ENCODE peak calls at places on chromosome 3, in eight cellular contexts. T is AG09309, L is fibroblast of villous mesenchyme, V is heart left ventricle, S is IMR-90, Y is PC-9, C is BE2C, W is LNCaP clone FGC. F is an unnamed sample.

GRCh38 chr3:190012314-190012782 is 108.3 kb downstream of the P3H2 start:
- DNase-seq in T (no peak), L (peak), V (no peak), S (peak), Y (peak), C (no peak), W (no peak), F (no peak)

GRCh38 chr3:12948891-12949711 is 107.7 kb upstream of the RPL32 start:
- DNase-seq in T (no peak), L (peak), V (no peak), S (peak), Y (peak), C (peak), W (no peak), F (no peak)

GRCh38 chr3:188446014-188446413 is 292.1 kb downstream of the LPP start:
- DNase-seq in T (no peak), L (no peak), V (no peak), S (no peak), Y (no peak), C (no peak), W (no peak), F (no peak)

GRCh38 chr3:46640927-46641326 is 28.6 kb downstream of the FAM240A start:
- DNase-seq in T (no peak), L (no peak), V (no peak), S (no peak), Y (no peak), C (no peak), W (no peak), F (no peak)

GRCh38 chr3:119595639-119596329 is 1.9 kb upstream of the PLA1A start:
- DNase-seq in T (no peak), L (no peak), V (no peak), S (no peak), Y (no peak), C (no peak), W (no peak), F (no peak)

GRCh38 chr3:171753665-171754408 is 56.4 kb downstream of the PLD1 start:
- DNase-seq in T (peak), L (peak), V (no peak), S (peak), Y (no peak), C (no peak), W (no peak), F (peak)

GRCh38 chr3:164332856-164333802 is 745.2 kb downstream of the SI start:
- DNase-seq in T (no peak), L (peak), V (no peak), S (no peak), Y (no peak), C (no peak), W (peak), F (no peak)

GRCh38 chr3:130733236-130733884 is 13.3 kb downstream of the PIK3R4 start:
- DNase-seq in T (no peak), L (peak), V (no peak), S (no peak), Y (no peak), C (no peak), W (no peak), F (no peak)

GRCh38 chr3:4314688-4315087 is 11.5 kb downstream of the SETMAR start:
- DNase-seq in T (no peak), L (no peak), V (no peak), S (peak), Y (no peak), C (no peak), W (no peak), F (no peak)
- TF ChIP-seq CTCF in T (peak), L (peak), V (no peak), S (peak), Y (peak), C (peak), W (peak), F (no peak)

GRCh38 chr3:195773956-195774537 is 37.7 kb downstream of the MUC4 start:
- DNase-seq in T (no peak), L (no peak), V (no peak), S (no peak), Y (no peak), C (no peak), W (no peak), F (no peak)

GRCh38 chr3:195770081-195770840 is 41.5 kb downstream of the MUC4 start:
- DNase-seq in T (no peak), L (no peak), V (no peak), S (no peak), Y (no peak), C (no peak), W (no peak), F (no peak)

GRCh38 chr3:195771651-195772300 is 40.0 kb downstream of the MUC4 start:
- DNase-seq in T (no peak), L (no peak), V (no peak), S (no peak), Y (no peak), C (no peak), W (no peak), F (no peak)

GRCh38 chr3:195777975-195778374 is 33.8 kb downstream of the MUC4 start:
- DNase-seq in T (no peak), L (no peak), V (no peak), S (no peak), Y (no peak), C (no peak), W (no peak), F (no peak)

GRCh38 chr3:195774917-195775316 is 36.8 kb downstream of the MUC4 start:
- DNase-seq in T (no peak), L (peak), V (no peak), S (no peak), Y (peak), C (peak), W (peak), F (no peak)
- TF ChIP-seq CTCF in T (peak), L (peak), V (peak), S (peak), Y (peak), C (peak), W (peak), F (peak)

GRCh38 chr3:24259901-24260512 is 234.6 kb downstream of the THRB start:
- DNase-seq in T (no peak), L (peak), V (no peak), S (peak), Y (no peak), C (no peak), W (no peak), F (no peak)

GRCh38 chr3:24263069-24263668 is 231.5 kb downstream of the THRB start:
- DNase-seq in T (no peak), L (peak), V (no peak), S (no peak), Y (no peak), C (no peak), W (no peak), F (no peak)

GRCh38 chr3:24255414-24255813 is 239.2 kb downstream of the THRB start:
- DNase-seq in T (no peak), L (no peak), V (no peak), S (no peak), Y (no peak), C (no peak), W (no peak), F (no peak)

GRCh38 chr3:24258260-24258659 is 236.4 kb downstream of the THRB start:
- DNase-seq in T (no peak), L (no peak), V (no peak), S (no peak), Y (no peak), C (no peak), W (no peak), F (no peak)

DNA sequence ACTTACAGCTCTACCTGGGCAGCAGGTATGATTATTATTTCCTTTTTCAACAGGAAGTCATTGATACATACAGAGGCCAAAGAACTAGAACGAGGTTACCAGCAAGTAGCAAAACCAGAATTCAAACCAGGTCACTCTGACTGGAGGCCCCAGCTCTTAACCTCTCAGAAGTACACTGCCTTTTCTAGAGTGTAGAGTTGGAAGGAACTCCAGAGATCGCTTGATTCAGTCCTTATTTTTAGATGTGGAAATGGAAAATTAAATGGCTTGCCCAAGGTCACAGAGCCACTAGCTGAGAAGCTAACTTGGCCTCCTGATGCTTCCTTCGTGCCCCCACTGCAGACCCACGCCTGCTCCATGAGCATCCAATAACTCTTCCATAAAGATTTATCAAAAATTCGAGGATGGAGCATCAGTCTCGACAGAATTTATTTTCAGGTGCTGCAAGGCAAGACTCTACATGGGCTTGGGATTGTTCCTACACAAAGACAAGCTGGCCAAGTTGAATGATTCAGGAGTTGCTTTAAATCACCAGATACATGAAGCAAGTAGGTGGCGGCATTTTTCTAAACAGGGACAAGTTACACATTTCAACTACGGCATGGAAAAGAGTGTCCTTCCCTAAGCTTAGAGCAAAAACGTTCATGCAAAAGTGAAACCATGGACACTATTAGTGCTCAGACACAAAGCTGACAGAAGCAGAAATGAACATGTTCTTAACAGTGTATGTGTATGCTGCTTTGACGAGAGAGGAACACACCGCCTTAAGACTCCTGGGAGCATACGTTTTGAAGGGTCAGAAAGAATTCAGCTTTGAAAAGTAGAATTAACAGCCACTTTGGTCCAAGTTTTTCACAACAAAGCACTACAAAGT is 235.7 kb downstream of the THRB start:
- DNase-seq in T (no peak), L (no peak), V (no peak), S (no peak), Y (no peak), C (no peak), W (no peak), F (no peak)
- TF ChIP-seq CTCF in T (no peak), L (no peak), V (no peak), S (no peak), Y (no peak), C (no peak), W (no peak), F (no peak)

DNA sequence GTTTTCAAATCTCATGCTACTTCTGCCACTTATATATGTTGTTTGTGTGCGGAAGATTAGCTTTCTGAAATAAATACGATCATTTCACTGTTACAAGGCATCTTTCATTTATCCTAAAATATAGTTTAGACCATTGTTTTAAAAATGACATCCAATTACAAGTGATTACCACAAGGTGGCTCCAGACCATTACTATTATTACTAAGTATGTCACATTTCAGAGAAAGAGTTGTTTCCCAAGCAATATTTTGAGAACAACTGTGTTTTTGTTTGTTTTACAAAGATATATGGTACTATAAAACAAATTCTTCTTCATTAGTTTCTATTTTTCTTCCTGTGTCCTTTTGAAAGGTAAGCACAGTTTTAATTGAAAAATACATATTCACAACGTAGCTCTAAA is 136.0 kb upstream of the RAP2B start:
- DNase-seq in T (no peak), L (peak), V (no peak), S (peak), Y (no peak), C (no peak), W (peak), F (no peak)
- TF ChIP-seq CTCF in T (peak), L (peak), V (peak), S (peak), Y (peak), C (peak), W (peak), F (peak)

DNA sequence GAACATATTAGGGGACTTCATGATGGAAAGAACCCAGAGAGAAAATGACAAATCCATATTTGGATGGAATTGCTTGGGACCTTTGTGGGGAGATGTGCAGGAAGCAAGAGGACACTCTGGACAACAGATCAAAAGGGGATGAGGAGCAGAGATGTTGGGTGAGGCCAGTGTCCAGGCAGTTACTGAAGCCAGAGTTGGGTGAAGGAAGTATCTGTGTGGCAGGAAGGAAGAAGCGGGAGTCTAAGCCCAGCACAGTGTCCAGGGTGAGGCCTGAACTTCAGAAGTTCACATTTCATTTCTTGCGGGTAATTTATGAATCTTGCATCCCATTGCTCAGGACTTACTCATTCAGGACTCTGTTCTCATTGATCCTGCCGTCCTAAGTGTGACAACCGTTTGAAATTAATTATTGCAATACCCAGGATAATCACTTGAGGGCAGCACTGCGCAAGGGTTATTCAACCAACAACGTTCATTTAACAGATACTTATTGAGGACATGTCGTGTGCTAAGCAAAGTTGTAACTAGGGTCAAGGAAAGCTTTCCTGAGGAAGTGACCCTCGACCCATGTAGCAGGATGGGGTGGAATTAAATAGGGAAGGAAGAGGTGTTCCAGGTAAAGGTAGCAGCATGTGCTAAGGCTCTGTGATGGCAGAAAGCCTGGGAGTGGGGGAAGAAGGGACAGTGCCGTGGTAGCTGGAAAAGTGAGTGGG is 61.3 kb upstream of the CMTM8 start:
- DNase-seq in T (peak), L (peak), V (peak), S (peak), Y (peak), C (peak), W (no peak), F (no peak)
- TF ChIP-seq CTCF in T (peak), L (peak), V (peak), S (peak), Y (peak), C (peak), W (peak), F (peak)

F was measured in AG04449.